ENCODE peak calls at places on chromosomes 12 and 14, in nine cellular contexts. G is glutamatergic neuron, E is T-helper 9 cell, F is aorta, T is Caki2, W is smooth muscle cell of the brain vasculature, R is caudate nucleus, H is COLO829, X is cardiac muscle cell. U is an unnamed sample.
A peak's percentile ranks its signal among the peaks of the same experiment; 100 is the strongest.

GRCh38 chr12:32069731-32070130 is 36.9 kb upstream of the BICD1 start:
- DNase-seq in G (no peak), E (no peak), F (no peak), T (no peak), W (no peak), R (no peak), H (no peak), X (no peak), U (no peak)

GRCh38 chr12:20259786-20260185 is 108.6 kb upstream of the PDE3A start:
- DNase-seq in G (no peak), E (no peak), F (no peak), T (no peak), W (no peak), R (no peak), H (no peak), X (no peak), U (peak; percentile 64)

GRCh38 chr12:8644345-8645248 is 18.0 kb downstream of the MFAP5 start:
- DNase-seq in G (no peak), E (peak; percentile 8), F (no peak), T (no peak), W (no peak), R (no peak), H (no peak), X (peak; percentile 6), U (no peak)

GRCh38 chr12:93308281-93308680 is 69.4 kb upstream of the NUDT4 start:
- DNase-seq in G (no peak), E (no peak), F (no peak), T (no peak), W (no peak), R (no peak), H (no peak), X (no peak), U (no peak)

GRCh38 chr12:7346571-7347225 is 42.8 kb downstream of the ACSM4 start:
- DNase-seq in G (no peak), E (no peak), F (no peak), T (no peak), W (no peak), R (no peak), H (no peak), X (peak; percentile 2), U (no peak)

GRCh38 chr14:100532154-100532915 is 54.9 kb downstream of the BEGAIN start:
- DNase-seq in G (peak; percentile 22), E (no peak), F (peak; percentile 68), T (no peak), W (no peak), R (no peak), H (no peak), X (no peak), U (no peak)

GRCh38 chr12:107349008-107349747 is 255.8 kb upstream of the CRY1 start:
- DNase-seq in G (no peak), E (no peak), F (no peak), T (peak; percentile 97), W (no peak), R (no peak), H (peak; percentile 63), X (peak; percentile 67), U (peak; percentile 38)

GRCh38 chr12:126831115-126831514 is 1435.9 kb upstream of the TMEM132C start:
- DNase-seq in G (no peak), E (no peak), F (no peak), T (peak; percentile 81), W (no peak), R (no peak), H (no peak), X (no peak), U (no peak)

GRCh38 chr12:105278043-105278697 is 42.2 kb upstream of the APPL2 start:
- DNase-seq in G (no peak), E (no peak), F (no peak), T (no peak), W (no peak), R (no peak), H (no peak), X (peak; percentile 22), U (no peak)

GRCh38 chr12:89316705-89317139 is 35.6 kb downstream of the DUSP6 start:
- DNase-seq in G (no peak), E (no peak), F (no peak), T (no peak), W (no peak), R (no peak), H (no peak), X (no peak), U (no peak)

GRCh38 chr12:27237790-27238771 is 6.0 kb upstream of the STK38L start:
- DNase-seq in G (no peak), E (no peak), F (no peak), T (no peak), W (no peak), R (no peak), H (no peak), X (peak; percentile 24), U (no peak)

GRCh38 chr14:57066463-57066862 is 202.2 kb downstream of the EXOC5 start:
- DNase-seq in G (no peak), E (no peak), F (no peak), T (no peak), W (no peak), R (no peak), H (no peak), X (no peak), U (no peak)

GRCh38 chr14:50659327-50659974 is 8.7 kb downstream of the SAV1 start:
- DNase-seq in G (no peak), E (no peak), F (no peak), T (no peak), W (no peak), R (no peak), H (no peak), X (no peak), U (no peak)

GRCh38 chr12:88067301-88067700 is 38.1 kb upstream of the C12orf50 start:
- DNase-seq in G (no peak), E (no peak), F (no peak), T (no peak), W (no peak), R (no peak), H (no peak), X (peak; percentile 27), U (no peak)

GRCh38 chr12:14664434-14665023 is 31.9 kb downstream of the GUCY2C start:
- DNase-seq in G (no peak), E (peak; percentile 6), F (no peak), T (peak; percentile 35), W (no peak), R (no peak), H (peak; percentile 76), X (peak; percentile 61), U (peak; percentile 32)

GRCh38 chr12:54134850-54135249 is 53.9 kb downstream of the SMUG1 start:
- DNase-seq in G (no peak), E (no peak), F (peak; percentile 54), T (no peak), W (no peak), R (no peak), H (no peak), X (no peak), U (no peak)

GRCh38 chr14:57837267-57837666 is 28.6 kb downstream of the SLC35F4 start:
- DNase-seq in G (no peak), E (no peak), F (no peak), T (no peak), W (no peak), R (no peak), H (no peak), X (no peak), U (no peak)

GRCh38 chr12:76340680-76341435 is 7.4 kb downstream of the BBS10 start:
- DNase-seq in G (no peak), E (no peak), F (no peak), T (no peak), W (no peak), R (no peak), H (no peak), X (no peak), U (no peak)

GRCh38 chr14:101235042-101235871 is 326.0 kb upstream of the DIO3 start:
- DNase-seq in G (peak; percentile 85), E (no peak), F (peak; percentile 79), T (peak; percentile 40), W (no peak), R (no peak), H (peak; percentile 53), X (peak; percentile 56), U (no peak)

U was measured in foreskin melanocyte.